ENCODE peak calls at places on chromosome 17, in ten cellular contexts. W, H, U, Q, Y, F, E, V, A and S are unnamed samples.

GRCh38 chr17:1227917-1228751 is 42.1 kb upstream of the BHLHA9 start:
- DNase-seq in W (no peak), H (peak; percentile 20), U (peak; percentile 66), Q (peak; percentile 11), Y (no peak), F (peak; percentile 32), E (no peak), V (peak; percentile 33), A (peak; percentile 58), S (no peak)

GRCh38 chr17:2362416-2362815 is 25.1 kb downstream of the SGSM2 start:
- DNase-seq in W (no peak), H (no peak), U (no peak), Q (no peak), Y (no peak), F (no peak), E (no peak), V (no peak), A (no peak), S (no peak)

GRCh38 chr17:82703036-82703745 is 4.7 kb upstream of the RAB40B start:
- DNase-seq in W (no peak), H (no peak), U (no peak), Q (no peak), Y (no peak), F (no peak), E (no peak), V (no peak), A (no peak), S (no peak)

GRCh38 chr17:38451030-38451839 is 23.0 kb downstream of the ARHGAP23 start:
- DNase-seq in W (peak; percentile 79), H (peak; percentile 46), U (no peak), Q (no peak), Y (peak; percentile 78), F (no peak), E (no peak), V (peak; percentile 86), A (peak; percentile 98), S (no peak)

GRCh38 chr17:81696218-81696941 is 6.8 kb upstream of the MRPL12 start:
- DNase-seq in W (no peak), H (no peak), U (no peak), Q (no peak), Y (no peak), F (no peak), E (no peak), V (no peak), A (no peak), S (no peak)

GRCh38 chr17:21283482-21284318 is 811 bp upstream of the MAP2K3 start:
- DNase-seq in W (peak; percentile 73), H (no peak), U (peak; percentile 72), Q (no peak), Y (no peak), F (no peak), E (no peak), V (peak; percentile 33), A (peak; percentile 63), S (no peak)

GRCh38 chr17:50495918-50496317 is 12.3 kb upstream of the MYCBPAP start:
- DNase-seq in W (peak; percentile 42), H (no peak), U (no peak), Q (no peak), Y (no peak), F (no peak), E (no peak), V (no peak), A (no peak), S (no peak)

GRCh38 chr17:41407226-41407625 is 9.8 kb upstream of the KRT31 start:
- DNase-seq in W (no peak), H (no peak), U (no peak), Q (no peak), Y (no peak), F (no peak), E (no peak), V (no peak), A (no peak), S (no peak)

GRCh38 chr17:58446086-58446485 is 28.8 kb upstream of the RNF43 start:
- DNase-seq in W (no peak), H (no peak), U (no peak), Q (no peak), Y (no peak), F (no peak), E (no peak), V (no peak), A (peak; percentile 17), S (no peak)

GRCh38 chr17:58452738-58453137 is 35.4 kb upstream of the RNF43 start:
- DNase-seq in W (peak; percentile 10), H (no peak), U (no peak), Q (no peak), Y (no peak), F (no peak), E (no peak), V (no peak), A (no peak), S (no peak)

DNA sequence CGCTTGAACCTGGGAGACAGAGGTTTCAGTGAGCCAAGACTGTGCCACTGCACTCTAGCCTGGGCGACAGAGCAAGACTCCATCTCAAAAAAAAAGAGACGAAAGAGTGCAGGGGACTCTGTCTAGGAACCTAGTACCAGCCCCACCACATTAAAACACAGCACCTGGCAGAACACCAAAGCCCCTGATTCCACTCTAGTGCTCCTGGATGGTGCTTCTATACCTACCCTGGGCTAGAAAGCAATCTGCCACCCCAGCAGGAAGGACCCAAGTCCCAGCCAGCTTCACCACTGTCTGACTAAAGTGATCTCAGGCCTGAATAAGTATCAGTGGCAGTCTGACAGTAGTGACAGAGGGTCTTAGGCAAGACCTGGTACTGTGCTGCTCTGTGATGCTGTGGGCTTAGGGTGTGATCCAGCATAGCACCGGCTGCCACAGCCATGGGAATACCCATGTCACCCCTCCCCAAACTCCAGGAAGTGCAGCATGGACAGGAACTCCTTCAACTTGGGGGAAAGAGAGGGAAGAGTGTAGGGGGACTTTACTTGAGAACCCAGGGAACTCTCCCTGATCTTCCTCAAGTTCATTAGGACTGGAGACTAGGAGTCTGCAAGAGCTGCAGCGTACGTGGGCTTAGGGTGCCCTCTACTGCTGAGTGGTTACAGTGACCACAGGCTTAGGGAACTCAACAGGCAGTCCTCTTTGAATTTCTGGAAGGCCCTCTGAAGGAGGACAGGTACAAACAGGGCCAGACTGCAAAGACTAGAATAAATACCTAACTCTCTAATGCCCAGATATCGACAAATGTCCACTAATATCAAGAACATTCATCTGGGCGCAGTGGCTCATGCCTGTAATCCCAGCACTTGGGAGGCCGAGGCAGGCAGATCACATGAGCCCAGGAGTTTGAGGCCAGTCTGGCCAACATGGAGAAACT is 30.0 kb upstream of the RNF43 start:
- DNase-seq in W (peak; percentile 85), H (peak; percentile 74), U (peak; percentile 76), Q (peak; percentile 60), Y (peak; percentile 52), F (peak; percentile 53), E (peak; percentile 81), V (peak; percentile 89), A (peak; percentile 94), S (peak; percentile 66)
- TF ChIP-seq CTCF in W (peak; percentile 94), H (peak; percentile 94), U (peak; percentile 83), Q (peak; percentile 90), Y (peak; percentile 62), F (peak; percentile 84), E (peak; percentile 63), V (peak; percentile 66), A (peak; percentile 99), S (peak; percentile 86)

GRCh38 chr17:75231071-75231470 is 25.6 kb downstream of the NUP85 start:
- DNase-seq in W (no peak), H (no peak), U (no peak), Q (no peak), Y (no peak), F (no peak), E (no peak), V (no peak), A (no peak), S (no peak)

GRCh38 chr17:75228305-75228704 is 22.8 kb downstream of the NUP85 start:
- DNase-seq in W (no peak), H (no peak), U (no peak), Q (no peak), Y (no peak), F (no peak), E (no peak), V (no peak), A (no peak), S (no peak)

GRCh38 chr17:75228847-75229246 is 23.4 kb downstream of the NUP85 start:
- DNase-seq in W (no peak), H (no peak), U (no peak), Q (no peak), Y (no peak), F (no peak), E (no peak), V (no peak), A (no peak), S (no peak)

GRCh38 chr17:75224983-75225382 is 19.5 kb downstream of the NUP85 start:
- DNase-seq in W (no peak), H (no peak), U (no peak), Q (no peak), Y (no peak), F (no peak), E (no peak), V (no peak), A (no peak), S (no peak)

DNA sequence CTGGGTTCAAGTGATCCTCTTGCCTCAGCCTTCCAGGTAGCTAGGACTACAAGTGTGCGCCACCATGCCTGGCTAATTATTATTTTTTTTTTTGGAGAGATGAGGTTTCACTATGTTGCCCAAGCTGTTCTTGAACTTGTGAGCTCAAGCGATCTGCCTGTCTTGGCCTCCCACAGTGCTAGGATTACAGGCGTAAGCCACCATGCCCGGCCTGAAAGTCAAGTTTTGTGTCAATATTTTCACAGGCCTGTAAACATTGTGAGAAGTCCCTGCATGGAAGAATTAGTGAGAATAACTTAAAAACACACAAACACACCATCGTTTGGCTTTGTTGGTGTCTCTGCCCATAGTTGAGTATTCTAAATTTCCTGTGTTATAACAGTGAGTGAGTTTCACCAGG is 22.2 kb downstream of the NUP85 start:
- DNase-seq in W (no peak), H (no peak), U (no peak), Q (no peak), Y (no peak), F (no peak), E (no peak), V (no peak), A (no peak), S (no peak)
- TF ChIP-seq CTCF in W (no peak), H (no peak), U (no peak), Q (no peak), Y (no peak), F (no peak), E (no peak), V (no peak), A (no peak), S (no peak)

DNA sequence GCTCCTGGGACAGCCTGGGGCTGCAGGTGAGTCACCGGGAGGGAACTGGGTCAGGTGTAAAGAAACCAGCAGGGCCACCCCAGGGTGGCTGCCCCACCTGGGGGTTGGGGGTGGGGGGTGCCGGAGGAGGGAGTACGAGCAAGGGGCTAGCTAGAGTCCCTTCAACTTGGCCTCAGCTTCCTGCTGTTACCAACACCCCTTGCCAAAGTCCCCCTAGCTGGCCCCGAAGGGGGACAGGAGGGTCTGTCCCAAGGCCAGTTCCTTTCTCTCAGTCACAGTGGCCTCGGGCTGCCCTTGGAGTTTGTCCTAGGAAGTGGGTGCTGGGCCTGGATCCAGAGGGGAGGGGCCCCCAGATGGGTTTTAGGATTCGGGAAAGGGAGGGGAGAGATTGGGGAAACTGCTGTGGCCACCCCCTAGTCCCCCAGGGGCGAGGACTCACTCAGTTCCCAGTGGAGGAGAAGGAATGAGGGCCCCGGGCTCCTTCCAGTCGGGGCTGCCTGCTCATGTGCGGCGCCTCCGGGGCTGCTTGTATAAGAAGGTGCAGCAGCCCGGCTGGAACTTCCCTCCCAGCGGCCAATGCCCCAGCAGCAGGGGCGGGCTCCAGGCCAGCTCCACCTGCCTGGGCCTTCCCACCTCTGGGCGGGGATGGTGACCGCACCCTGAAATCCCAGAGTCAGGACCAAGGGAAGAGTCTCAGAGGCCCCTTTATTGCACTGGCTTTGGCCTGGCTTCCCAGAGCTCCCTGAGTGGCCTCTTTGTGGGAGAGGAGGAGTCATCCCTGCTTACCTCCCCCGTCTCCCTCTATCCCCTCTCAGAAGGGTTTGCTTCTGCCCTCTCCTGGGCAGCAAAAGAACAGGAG is 7.3 kb downstream of the ARHGAP27 start:
- DNase-seq in W (peak; percentile 74), H (peak; percentile 78), U (peak; percentile 84), Q (peak; percentile 66), Y (peak; percentile 64), F (no peak), E (peak; percentile 77), V (peak; percentile 80), A (peak; percentile 93), S (peak; percentile 39)
- TF ChIP-seq CTCF in W (peak; percentile 59), H (peak; percentile 55), U (peak; percentile 48), Q (peak; percentile 50), Y (no peak), F (peak; percentile 15), E (peak; percentile 31), V (peak; percentile 12), A (peak; percentile 84), S (peak; percentile 65)

DNA sequence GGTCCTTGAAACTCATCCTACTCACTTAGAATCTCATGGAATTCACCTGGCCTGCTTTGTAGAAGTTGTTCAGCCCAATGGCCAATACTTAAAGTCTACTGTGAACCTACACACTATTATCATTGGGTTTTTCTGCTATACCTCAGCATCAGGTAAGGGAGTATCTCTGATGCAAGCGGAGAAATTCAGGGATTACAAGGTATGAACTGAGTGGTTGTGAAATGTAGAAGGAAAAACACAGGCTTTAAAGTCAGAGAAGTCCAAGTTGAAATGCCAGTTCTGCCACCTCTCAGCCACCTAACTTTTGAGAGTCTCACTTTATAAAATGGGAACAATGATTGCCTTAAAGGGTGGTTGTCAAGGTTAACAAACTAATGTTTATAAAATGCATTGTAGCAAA is 31.0 kb downstream of the COX11 start:
- DNase-seq in W (no peak), H (no peak), U (no peak), Q (no peak), Y (no peak), F (no peak), E (no peak), V (no peak), A (no peak), S (no peak)
- TF ChIP-seq CTCF in W (no peak), H (no peak), U (no peak), Q (no peak), Y (no peak), F (no peak), E (no peak), V (no peak), A (no peak), S (no peak)